ENCODE peak calls at places on chromosomes 4 and X, in five cellular contexts. R is HCT116, Z is colonic mucosa, O is hypothalamus, G is endothelial cell. U is an unnamed sample.

GRCh38 chr4:54509057-54509456 is 148.7 kb upstream of the KIT start:
- DNase-seq in R (no peak), O (no peak), G (no peak), Z (no peak), U (no peak)

GRCh38 chr4:52976523-52977230 is 114.6 kb downstream of the RASL11B start:
- DNase-seq in O (no peak), R (no peak), Z (no peak), G (no peak), U (no peak)

GRCh38 chr4:100042711-100043110 is 92.6 kb upstream of the H2AZ1 start:
- DNase-seq in R (no peak), Z (no peak), O (no peak), G (no peak), U (peak)

GRCh38 chr4:15232725-15233597 is 194.9 kb upstream of the C1QTNF7 start:
- DNase-seq in R (no peak), Z (no peak), O (no peak), G (no peak), U (peak)

GRCh38 chr4:2416564-2417195 is 1.8 kb downstream of the ZFYVE28 start:
- DNase-seq in G (peak), O (no peak), Z (peak), R (no peak), U (peak)

GRCh38 chr4:84319124-84319523 is 180.0 kb downstream of the NKX6-1 start:
- DNase-seq in R (no peak), Z (peak), O (no peak), G (no peak), U (peak)

GRCh38 chrX:45697591-45697990 is 496.9 kb upstream of the DIPK2B start:
- DNase-seq in R (no peak), Z (no peak), O (no peak), G (no peak), U (peak)

GRCh38 chr4:141102367-141102766 is 30.9 kb downstream of the RNF150 start:
- DNase-seq in Z (no peak), O (no peak), R (no peak), G (no peak), U (peak)

GRCh38 chr4:172845281-172845680 is 323.3 kb upstream of the GALNT7 start:
- DNase-seq in R (no peak), O (no peak), Z (no peak), G (no peak), U (no peak)